ENCODE peak calls at places on chromosome 4, in six cellular contexts. H is HCT116, A is K562, T is GM12878, Z is H1, J is HepG2. L is an unnamed sample. For H3K4me1, the result is how much of the 10 kb centered on the place peaks cover.

GRCh38 chr4:77433102-77433733 is 172.4 kb upstream of the CXCL13 start:
- DNase-seq in H (peak), A (peak), T (peak), Z (no peak), J (peak), L (peak)

GRCh38 chr4:40718571-40718970 is 31.2 kb upstream of the NSUN7 start:
- DNase-seq in H (no peak), A (no peak), T (no peak), Z (no peak), J (no peak), L (no peak)

GRCh38 chr4:25884040-25884788 is 21.4 kb upstream of the SEL1L3 start:
- DNase-seq in H (no peak), A (no peak), T (no peak), Z (no peak), J (no peak), L (no peak)

GRCh38 chr4:48944659-48945290 is 38.2 kb upstream of the OCIAD2 start:
- DNase-seq in H (no peak), A (peak), T (no peak), Z (no peak), J (peak), L (no peak)

GRCh38 chr4:83128235-83128929 is 13.9 kb upstream of the PLAC8 start:
- DNase-seq in H (no peak), A (no peak), T (no peak), Z (no peak), J (no peak), L (no peak)

GRCh38 chr4:56531149-56531770 is 25.7 kb downstream of the ARL9 start:
- DNase-seq in H (no peak), A (no peak), T (no peak), Z (no peak), J (no peak), L (no peak)

GRCh38 chr4:88054229-88054628 is 46.8 kb downstream of the PKD2 start:
- DNase-seq in H (no peak), A (no peak), T (no peak), Z (no peak), J (no peak), L (no peak)

GRCh38 chr4:20890752-20891151 is 190.5 kb downstream of the PACRGL start:
- DNase-seq in H (no peak), A (no peak), T (no peak), Z (no peak), J (no peak), L (no peak)

GRCh38 chr4:7411896-7412585 is 22.7 kb downstream of the PSAPL1 start:
- DNase-seq in H (no peak), A (no peak), T (no peak), Z (no peak), J (no peak), L (no peak)

GRCh38 chr4:47933798-47934197 is 19.4 kb upstream of the NFXL1 start:
- DNase-seq in H (no peak), A (peak), T (no peak), Z (no peak), J (peak), L (no peak)
- TF ChIP-seq ZNF274 in H (no peak), A (no peak), T (no peak), Z (no peak), J (no peak), L (no peak)

GRCh38 chr4:169152899-169153298 is 117.9 kb downstream of the SH3RF1 start:
- DNase-seq in H (no peak), A (peak), T (no peak), Z (no peak), J (no peak), L (no peak)
- H3K4me1 ChIP-seq in H (under half), A (under half), T (under half), Z (under half), J (under half), L (under half)

GRCh38 chr4:23934915-23935314 is 45.1 kb upstream of the PPARGC1A start:
- DNase-seq in H (no peak), A (no peak), T (no peak), Z (no peak), J (no peak), L (peak)
- TF ChIP-seq YY1 in H (no peak), A (no peak), T (no peak), Z (no peak), J (no peak), L (no peak)

GRCh38 chr4:53804719-53805118 is 213.4 kb upstream of the LNX1 start:
- DNase-seq in H (peak), A (peak), T (peak), Z (peak), J (peak), L (no peak)
- TF ChIP-seq ZNF274 in H (no peak), A (no peak), T (no peak), Z (no peak), J (no peak), L (no peak)

DNA sequence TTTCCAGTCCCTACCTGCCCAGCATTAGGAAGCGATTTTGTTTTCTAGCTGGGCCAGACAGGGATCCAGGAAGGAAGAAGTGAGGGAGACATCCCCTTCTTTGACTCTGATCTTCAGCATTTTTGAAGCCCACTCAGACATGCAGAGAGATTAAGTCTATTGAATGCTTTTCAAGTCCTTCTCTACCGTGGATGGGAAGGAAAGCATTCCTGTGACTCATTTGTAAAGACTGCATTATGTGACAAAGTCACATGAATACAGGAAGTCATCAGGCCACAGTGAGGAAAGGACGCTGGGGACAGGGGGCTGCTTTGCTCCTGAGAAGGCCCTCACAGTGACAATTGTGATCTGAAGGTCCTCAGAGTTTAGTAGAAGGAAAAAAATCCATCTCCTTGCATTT is 67.4 kb upstream of the GBA3 start:
- DNase-seq in H (no peak), A (no peak), T (no peak), Z (no peak), J (peak), L (peak)
- H3K4me1 ChIP-seq in H (under half), A (under half), T (under half), Z (under half), J (under half), L (under half)

GRCh38 chr4:89119836-89120235 is 8.5 kb downstream of the TIGD2 start:
- DNase-seq in H (no peak), A (no peak), T (no peak), Z (no peak), J (no peak), L (no peak)
- TF ChIP-seq YY1 in H (no peak), A (no peak), T (no peak), Z (no peak), J (no peak), L (no peak)

L was measured in NT2/D1.